ENCODE peak calls at places on chromosomes 12 and 14, in eight cellular contexts. Z is Panc1, B is endodermal cell, W is fibroblast of lung, I is body of pancreas, F is IMR-90, R is pancreas, M is tibial nerve. L is an unnamed sample. For H3K27me3, the result is how much of the 10 kb centered on the place peaks cover.

GRCh38 chr14:59046746-59047145 is 141.7 kb upstream of the DAAM1 start:
- DNase-seq in I (no peak), R (no peak), F (no peak), Z (no peak), B (no peak), W (peak), M (no peak), L (peak)

GRCh38 chr12:47017041-47017713 is 62.2 kb upstream of the PCED1B start:
- DNase-seq in F (no peak), B (no peak), M (no peak), I (no peak), W (no peak), R (no peak), Z (no peak), L (no peak)

GRCh38 chr12:96236221-96236822 is 42.1 kb downstream of the ELK3 start:
- DNase-seq in B (no peak), F (peak), W (peak), R (no peak), I (no peak), M (peak), Z (no peak), L (no peak)

GRCh38 chr12:118058881-118059644 is 1.9 kb downstream of the WSB2 start:
- DNase-seq in W (peak), R (no peak), I (no peak), Z (no peak), M (no peak), F (peak), B (no peak), L (no peak)

GRCh38 chr12:121613424-121613823 is 12.9 kb upstream of the ORAI1 start:
- DNase-seq in F (no peak), I (no peak), B (no peak), M (no peak), Z (no peak), W (no peak), R (no peak), L (no peak)

GRCh38 chr14:103748539-103748867 is 32.9 kb downstream of the ZFYVE21 start:
- DNase-seq in M (no peak), I (no peak), B (no peak), R (no peak), F (no peak), Z (no peak), W (no peak), L (no peak)

GRCh38 chr12:14834502-14834901 is 8.8 kb downstream of the ART4 start:
- DNase-seq in Z (no peak), W (no peak), R (no peak), F (no peak), B (no peak), M (no peak), I (no peak), L (no peak)

GRCh38 chr14:61388976-61389576 is 67.7 kb downstream of the PRKCH start:
- DNase-seq in W (peak), B (no peak), Z (no peak), R (no peak), F (no peak), M (no peak), I (no peak), L (no peak)

GRCh38 chr12:109716092-109716479 is 2.5 kb downstream of the FAM222A start:
- DNase-seq in M (no peak), Z (no peak), F (no peak), R (no peak), I (no peak), W (no peak), B (no peak), L (no peak)

GRCh38 chr12:54997914-54998507 is 13.4 kb upstream of the TESPA1 start:
- DNase-seq in F (no peak), B (no peak), Z (no peak), M (no peak), R (no peak), W (no peak), I (no peak), L (no peak)

GRCh38 chr14:104435147-104436046 is 144.2 kb upstream of the C14orf180 start:
- DNase-seq in I (no peak), W (no peak), Z (no peak), F (no peak), R (no peak), B (no peak), M (peak), L (no peak)

GRCh38 chr14:55115433-55115832 is 13.6 kb upstream of the LGALS3 start:
- DNase-seq in W (no peak), M (no peak), R (no peak), F (no peak), B (no peak), I (peak), Z (no peak), L (no peak)

GRCh38 chr14:55107766-55108554 is 21.1 kb upstream of the LGALS3 start:
- DNase-seq in W (peak), M (peak), B (peak), I (peak), F (peak), R (peak), Z (no peak), L (peak)

GRCh38 chr14:55114720-55115119 is 14.3 kb upstream of the LGALS3 start:
- DNase-seq in F (no peak), R (no peak), M (no peak), W (no peak), Z (no peak), B (no peak), I (no peak), L (no peak)

GRCh38 chr14:55109846-55110245 is 19.2 kb upstream of the LGALS3 start:
- DNase-seq in I (no peak), B (no peak), Z (no peak), F (no peak), R (no peak), W (no peak), M (no peak), L (no peak)

DNA sequence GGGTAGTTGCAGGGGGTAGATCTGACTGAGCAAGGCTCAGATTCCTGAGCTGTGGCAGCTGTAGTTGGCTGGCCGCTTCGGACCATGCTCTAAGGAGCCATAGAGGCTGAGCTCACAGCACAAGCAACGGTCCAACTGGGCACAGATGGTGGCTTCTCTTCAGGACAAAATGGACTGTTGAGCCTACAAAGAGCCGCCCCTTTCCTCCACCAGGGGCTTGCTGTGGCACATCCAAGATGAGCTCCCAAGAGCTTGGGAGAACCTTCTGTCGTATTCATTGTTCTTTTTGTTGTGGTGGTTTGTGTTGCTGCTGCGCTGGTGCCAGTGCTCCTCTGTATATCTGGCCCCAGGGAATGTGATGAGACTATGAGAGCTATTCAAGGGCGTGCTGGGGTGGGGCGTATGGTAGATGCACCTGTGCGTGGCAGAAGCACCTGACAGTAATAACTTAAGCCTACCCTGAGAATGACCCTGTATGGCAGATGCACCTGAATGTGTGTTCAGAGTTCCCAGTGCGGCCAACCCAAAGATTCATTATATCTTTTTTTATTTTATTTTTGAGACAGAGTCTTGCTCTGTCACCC is 17.8 kb upstream of the LGALS3 start:
- DNase-seq in F (no peak), B (no peak), W (no peak), R (no peak), Z (no peak), I (no peak), M (no peak), L (no peak)
- TF ChIP-seq CTCF in F (no peak), B (peak), W (no peak), R (no peak), Z (no peak), I (no peak), M (no peak), L (no peak)

GRCh38 chr12:32334384-32334783 is 65.0 kb upstream of the FGD4 start:
- DNase-seq in B (no peak), R (no peak), Z (no peak), I (no peak), W (no peak), M (no peak), F (no peak), L (no peak)
- H3K4me3 ChIP-seq in B (no peak), R (no peak), Z (no peak), I (no peak), W (no peak), M (no peak), F (no peak), L (no peak)

GRCh38 chr14:101625336-101626097 is 64.2 kb downstream of the DIO3 start:
- DNase-seq in Z (no peak), B (no peak), I (no peak), M (no peak), R (no peak), F (no peak), W (no peak), L (no peak)

GRCh38 chr14:101626331-101626730 is 65.0 kb downstream of the DIO3 start:
- DNase-seq in R (no peak), I (no peak), W (no peak), Z (no peak), M (no peak), F (no peak), B (no peak), L (no peak)

GRCh38 chr14:101628471-101628966 is 67.2 kb downstream of the DIO3 start:
- DNase-seq in R (peak), Z (peak), B (peak), M (peak), F (peak), I (peak), W (peak), L (peak)

GRCh38 chr14:101628975-101629374 is 67.7 kb downstream of the DIO3 start:
- DNase-seq in F (no peak), I (no peak), M (no peak), R (no peak), Z (no peak), B (no peak), W (no peak), L (no peak)

DNA sequence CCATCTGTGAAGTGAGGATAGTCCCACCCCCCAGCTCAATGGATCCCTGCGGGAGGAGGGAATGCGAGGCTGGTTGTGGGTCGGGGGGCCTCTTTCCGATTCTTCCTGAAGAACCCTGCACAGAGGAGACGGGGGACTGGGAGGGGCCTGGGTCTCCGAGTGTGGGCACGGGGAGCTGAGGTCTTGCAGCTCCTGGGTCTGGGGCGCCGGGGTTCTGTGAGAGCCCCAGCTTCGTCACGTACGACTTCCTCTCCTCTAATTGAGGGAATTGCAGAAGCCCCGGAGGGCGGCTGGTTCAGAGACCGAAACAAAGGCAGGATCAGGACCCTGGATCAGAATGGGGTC is 66.6 kb downstream of the DIO3 start:
- DNase-seq in I (no peak), Z (no peak), W (no peak), M (no peak), R (no peak), B (no peak), F (no peak), L (no peak)
- H3K27me3 ChIP-seq in I (under half), Z (under half), W (under half), M (under half), R (under half), B (under half), F (under half), L (under half)

DNA sequence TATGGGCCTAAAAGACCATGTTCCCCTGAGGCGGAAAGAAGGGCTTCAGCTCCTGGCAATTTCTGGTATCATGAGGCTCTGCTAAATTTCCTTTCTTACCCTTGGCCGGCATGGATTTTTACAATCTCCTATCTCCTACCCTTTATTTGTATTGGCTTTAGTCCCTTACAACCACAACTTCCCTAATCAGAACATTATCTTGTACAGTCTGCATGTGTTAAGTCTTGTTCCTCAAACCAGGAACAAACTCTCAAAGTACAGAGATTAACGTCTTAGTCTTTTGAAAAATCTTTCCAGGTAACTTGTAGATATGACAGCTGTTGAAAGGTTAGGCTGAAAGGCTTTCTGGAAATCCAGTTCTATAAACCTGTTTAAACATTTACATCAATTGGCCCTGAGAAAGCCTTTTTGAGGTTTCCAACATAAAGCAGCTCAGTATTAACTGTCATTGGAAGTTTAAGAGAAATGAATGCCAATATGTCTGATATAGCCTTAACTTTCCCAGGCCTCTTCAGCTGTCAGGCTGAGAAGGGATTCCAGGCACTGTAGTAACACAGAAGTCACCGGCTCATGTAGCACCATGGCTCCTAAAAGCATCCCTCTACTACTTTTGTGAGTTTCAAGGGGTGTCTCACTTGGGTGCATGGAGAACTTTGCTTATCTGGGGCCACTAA is 360.5 kb downstream of the FUT8 start:
- DNase-seq in I (no peak), M (no peak), W (peak), F (no peak), Z (no peak), B (no peak), R (no peak), L (no peak)
- TF ChIP-seq CTCF in I (no peak), M (no peak), W (no peak), F (no peak), Z (no peak), B (no peak), R (no peak), L (no peak)

L was measured in kidney epithelial cell.